ENCODE peak calls at places on chromosomes 16 and 17, in nine cellular contexts. Q is IMR-90; R is stimulated activated CD4-positive, alpha-beta T cell treated with anti-CD3 and anti-CD28 coated beads, Interleukin-1b, Interleukin-23, amount 100 ng/mL, for 48 hours; X is HCT116; S is AG08395; H is activated CD8-positive, alpha-beta T cell treated with anti-CD3 and anti-CD28 coated beads for 36 hours; L is activated T-cell treated with anti-CD3 and anti-CD28 coated beads, Interleukin-2, amount 50 U/mL, for 72 hours; G is activated CD4-positive, alpha-beta T cell treated with anti-CD3 and anti-CD28 coated beads, Interleukin-2, amount 50 U/mL, for 48 hours; U is hypothalamus. W is an unnamed sample.

GRCh38 chr17:66304304-66305174 is 2.1 kb downstream of the PRKCA start:
- DNase-seq in Q (no peak), R (peak), X (no peak), S (no peak), H (peak), L (peak), G (peak), U (no peak), W (peak)

GRCh38 chr17:71633391-71633849 is 487.4 kb upstream of the SOX9 start:
- DNase-seq in Q (peak), R (no peak), X (peak), S (peak), H (no peak), L (no peak), G (no peak), U (no peak), W (peak)

GRCh38 chr16:85423186-85423550 is 190.0 kb upstream of the GSE1 start:
- DNase-seq in Q (no peak), R (no peak), X (no peak), S (no peak), H (no peak), L (no peak), G (no peak), U (no peak), W (no peak)

GRCh38 chr17:49519781-49520180 is 24.7 kb downstream of the NGFR start:
- DNase-seq in Q (no peak), R (no peak), X (no peak), S (no peak), H (no peak), L (no peak), G (no peak), U (no peak), W (no peak)

GRCh38 chr17:63542218-63542545 is 8.1 kb upstream of the DCAF7 start:
- DNase-seq in Q (no peak), R (no peak), X (no peak), S (no peak), H (no peak), L (no peak), G (no peak), U (no peak), W (no peak)

GRCh38 chr17:63774141-63774981 is at the start of gene DDX42:
- DNase-seq in Q (peak), R (no peak), X (no peak), S (peak), H (no peak), L (peak), G (peak), U (peak), W (peak)

GRCh38 chr17:55735784-55736405 is 13.2 kb upstream of the TMEM100 start:
- DNase-seq in Q (peak), R (peak), X (peak), S (peak), H (peak), L (peak), G (peak), U (no peak), W (peak)

GRCh38 chr17:82321947-82322466 is 4.6 kb upstream of the CD7 start:
- DNase-seq in Q (no peak), R (no peak), X (no peak), S (no peak), H (peak), L (no peak), G (no peak), U (no peak), W (no peak)

GRCh38 chr17:32569171-32570080 is 82.6 kb downstream of the CDK5R1 start:
- DNase-seq in Q (no peak), R (no peak), X (no peak), S (peak), H (peak), L (no peak), G (no peak), U (no peak), W (no peak)

GRCh38 chr17:48023408-48024148 is 14.0 kb downstream of the COPZ2 start:
- DNase-seq in Q (peak), R (peak), X (peak), S (peak), H (peak), L (peak), G (peak), U (peak), W (peak)

GRCh38 chr16:80986557-80986956 is 20.1 kb downstream of the CMC2 start:
- DNase-seq in Q (no peak), R (no peak), X (no peak), S (no peak), H (no peak), L (no peak), G (no peak), U (no peak), W (no peak)

GRCh38 chr16:72995151-72995881 is 52.6 kb downstream of the ZFHX3 start:
- DNase-seq in Q (no peak), R (peak), X (no peak), S (no peak), H (peak), L (peak), G (peak), U (no peak), W (no peak)

GRCh38 chr17:1710807-1711553 is 803 bp upstream of the TLCD2 start:
- DNase-seq in Q (no peak), R (no peak), X (no peak), S (no peak), H (no peak), L (no peak), G (no peak), U (no peak), W (no peak)

GRCh38 chr17:38465420-38466345 is 37.4 kb downstream of the ARHGAP23 start:
- DNase-seq in Q (peak), R (no peak), X (no peak), S (peak), H (no peak), L (no peak), G (no peak), U (no peak), W (peak)

GRCh38 chr16:84810518-84811273 is 9.1 kb upstream of the CRISPLD2 start:
- DNase-seq in Q (peak), R (peak), X (no peak), S (peak), H (peak), L (peak), G (peak), U (no peak), W (peak)

GRCh38 chr17:33459078-33459940 is 166.2 kb upstream of the ASIC2 start:
- DNase-seq in Q (no peak), R (no peak), X (no peak), S (no peak), H (no peak), L (no peak), G (no peak), U (no peak), W (no peak)

GRCh38 chr16:85819245-85819644 is 19.8 kb downstream of the COX4I1 start:
- DNase-seq in Q (peak), R (peak), X (peak), S (peak), H (peak), L (peak), G (peak), U (peak), W (peak)

GRCh38 chr16:19506965-19507364 is 14.9 kb downstream of the GDE1 start:
- DNase-seq in Q (no peak), R (no peak), X (no peak), S (no peak), H (no peak), L (no peak), G (no peak), U (no peak), W (no peak)

GRCh38 chr16:46759309-46759708 is 11.2 kb upstream of the MYLK3 start:
- DNase-seq in Q (no peak), R (no peak), X (no peak), S (no peak), H (no peak), L (no peak), G (no peak), U (no peak), W (no peak)

GRCh38 chr17:41054025-41054424 is 1.0 kb downstream of the KRTAP2-2 start:
- DNase-seq in Q (no peak), R (no peak), X (no peak), S (no peak), H (no peak), L (no peak), G (no peak), U (no peak), W (no peak)

GRCh38 chr17:6831662-6832263 is at the start of gene TEKT1:
- DNase-seq in Q (peak), R (peak), X (no peak), S (peak), H (peak), L (peak), G (peak), U (peak), W (peak)

GRCh38 chr16:19294156-19294649 is 8.7 kb downstream of the CLEC19A start:
- DNase-seq in Q (no peak), R (peak), X (no peak), S (no peak), H (peak), L (peak), G (peak), U (peak), W (no peak)

GRCh38 chr17:64282753-64283080 is 19.7 kb upstream of the TEX2 start:
- DNase-seq in Q (no peak), R (no peak), X (no peak), S (no peak), H (no peak), L (no peak), G (no peak), U (no peak), W (no peak)

GRCh38 chr16:58678716-58679115 is 5.9 kb downstream of the SLC38A7 start:
- DNase-seq in Q (no peak), R (no peak), X (no peak), S (peak), H (peak), L (peak), G (peak), U (peak), W (peak)

GRCh38 chr17:39738568-39738901 is 797 bp downstream of the GRB7 start:
- DNase-seq in Q (no peak), R (peak), X (no peak), S (no peak), H (peak), L (peak), G (peak), U (no peak), W (no peak)

GRCh38 chr17:27980035-27980434 is 62.4 kb upstream of the NLK start:
- DNase-seq in Q (peak), R (no peak), X (no peak), S (no peak), H (no peak), L (no peak), G (no peak), U (no peak), W (peak)

GRCh38 chr17:48618366-48618896 is 3.3 kb upstream of the HOXB8 start:
- DNase-seq in Q (peak), R (peak), X (peak), S (peak), H (peak), L (peak), G (peak), U (peak), W (peak)

GRCh38 chr17:33947762-33948161 is 307.3 kb upstream of the CCL2 start:
- DNase-seq in Q (no peak), R (no peak), X (no peak), S (no peak), H (no peak), L (no peak), G (no peak), U (no peak), W (no peak)

GRCh38 chr16:88973007-88973410 is 4.0 kb downstream of the CBFA2T3 start:
- DNase-seq in Q (no peak), R (no peak), X (no peak), S (no peak), H (no peak), L (no peak), G (no peak), U (no peak), W (no peak)

GRCh38 chr17:36743130-36743529 is 141.7 kb downstream of the MRM1 start:
- DNase-seq in Q (no peak), R (no peak), X (no peak), S (no peak), H (no peak), L (no peak), G (no peak), U (no peak), W (no peak)

GRCh38 chr17:57666198-57666870 is 78.8 kb downstream of the CCDC182 start:
- DNase-seq in Q (no peak), R (no peak), X (no peak), S (no peak), H (no peak), L (no peak), G (no peak), U (no peak), W (no peak)

GRCh38 chr17:22515599-22515998 is 823.3 kb downstream of the KCNJ18 start:
- DNase-seq in Q (no peak), R (no peak), X (no peak), S (no peak), H (no peak), L (no peak), G (no peak), U (no peak), W (no peak)

GRCh38 chr16:30108059-30108855 is 5.1 kb downstream of the GDPD3 start:
- DNase-seq in Q (no peak), R (no peak), X (no peak), S (no peak), H (no peak), L (no peak), G (no peak), U (no peak), W (no peak)

GRCh38 chr16:84184775-84185174 is 2.1 kb downstream of the TAF1C start:
- DNase-seq in Q (no peak), R (no peak), X (no peak), S (no peak), H (no peak), L (no peak), G (no peak), U (no peak), W (no peak)

GRCh38 chr17:43517615-43518386 is 28.3 kb downstream of the ETV4 start:
- DNase-seq in Q (peak), R (no peak), X (no peak), S (peak), H (peak), L (peak), G (no peak), U (peak), W (peak)

GRCh38 chr17:35773674-35774425 is 13.2 kb downstream of the C17orf50 start:
- DNase-seq in Q (no peak), R (no peak), X (no peak), S (no peak), H (no peak), L (no peak), G (no peak), U (peak), W (no peak)

GRCh38 chr16:603221-603620 is 13.4 kb downstream of the RAB40C start:
- DNase-seq in Q (no peak), R (no peak), X (no peak), S (no peak), H (no peak), L (no peak), G (no peak), U (no peak), W (no peak)

GRCh38 chr16:66324785-66325184 is 41.7 kb upstream of the CDH5 start:
- DNase-seq in Q (no peak), R (no peak), X (peak), S (no peak), H (peak), L (no peak), G (no peak), U (peak), W (peak)

GRCh38 chr16:3863587-3863986 is 16.9 kb downstream of the CREBBP start:
- DNase-seq in Q (no peak), R (no peak), X (no peak), S (no peak), H (no peak), L (no peak), G (no peak), U (no peak), W (no peak)

W was measured in MG63.